ENCODE peak calls at places on chromosomes 2 and 18, in ten cellular contexts. V, I, H, T, B, O, C, F, A and Z are unnamed samples.

GRCh38 chr2:142834003-142834402 is 43.5 kb upstream of the KYNU start:
- DNase-seq in V (no peak), I (peak; percentile 79), H (no peak), T (no peak), B (no peak), O (no peak), C (peak; percentile 61), F (no peak), A (no peak), Z (no peak)

GRCh38 chr18:45521151-45521550 is 94.1 kb upstream of the SLC14A2 start:
- DNase-seq in V (no peak), I (peak; percentile 94), H (no peak), T (no peak), B (no peak), O (no peak), C (peak; percentile 86), F (no peak), A (no peak), Z (no peak)

GRCh38 chr2:61504949-61505348 is 33.2 kb downstream of the XPO1 start:
- DNase-seq in V (no peak), I (no peak), H (no peak), T (no peak), B (no peak), O (no peak), C (no peak), F (no peak), A (no peak), Z (no peak)

GRCh38 chr18:77056399-77057015 is 76.1 kb downstream of the MBP start:
- DNase-seq in V (no peak), I (no peak), H (peak; percentile 85), T (peak; percentile 78), B (no peak), O (peak; percentile 56), C (no peak), F (peak; percentile 81), A (no peak), Z (no peak)

GRCh38 chr2:119753041-119753929 is 6.4 kb upstream of the PTPN4 start:
- DNase-seq in V (peak; percentile 39), I (no peak), H (no peak), T (peak; percentile 63), B (no peak), O (no peak), C (peak; percentile 66), F (no peak), A (no peak), Z (no peak)

GRCh38 chr2:18346364-18346763 is 214.1 kb downstream of the RDH14 start:
- DNase-seq in V (no peak), I (peak; percentile 38), H (no peak), T (no peak), B (no peak), O (no peak), C (peak; percentile 20), F (no peak), A (no peak), Z (no peak)

GRCh38 chr2:38875227-38875575 is 533 bp downstream of the DHX57 start:
- DNase-seq in V (no peak), I (no peak), H (no peak), T (no peak), B (no peak), O (no peak), C (peak; percentile 2), F (no peak), A (no peak), Z (no peak)

GRCh38 chr18:11224166-11224565 is 74.8 kb upstream of the PIEZO2 start:
- DNase-seq in V (no peak), I (no peak), H (no peak), T (no peak), B (no peak), O (no peak), C (no peak), F (no peak), A (no peak), Z (no peak)

GRCh38 chr2:221570321-221571107 is 1.6 kb downstream of the EPHA4 start:
- DNase-seq in V (no peak), I (no peak), H (no peak), T (peak; percentile 57), B (peak; percentile 59), O (peak; percentile 52), C (peak; percentile 54), F (no peak), A (no peak), Z (no peak)

GRCh38 chr2:85355521-85355920 is 952 bp downstream of the ELMOD3 start:
- DNase-seq in V (no peak), I (no peak), H (no peak), T (no peak), B (no peak), O (no peak), C (peak; percentile 8), F (no peak), A (no peak), Z (no peak)

GRCh38 chr2:10647886-10648605 is 41.7 kb downstream of the NOL10 start:
- DNase-seq in V (no peak), I (peak; percentile 72), H (no peak), T (no peak), B (no peak), O (no peak), C (no peak), F (no peak), A (no peak), Z (no peak)

GRCh38 chr2:136639651-136640050 is 125.7 kb upstream of the THSD7B start:
- DNase-seq in V (no peak), I (no peak), H (no peak), T (no peak), B (no peak), O (no peak), C (no peak), F (no peak), A (no peak), Z (no peak)

GRCh38 chr2:205686231-205687017 is 4.1 kb downstream of the NRP2 start:
- DNase-seq in V (no peak), I (no peak), H (no peak), T (no peak), B (peak; percentile 51), O (no peak), C (peak; percentile 27), F (no peak), A (no peak), Z (no peak)

GRCh38 chr2:63081404-63081803 is 30.8 kb downstream of the OTX1 start:
- DNase-seq in V (no peak), I (no peak), H (no peak), T (no peak), B (no peak), O (no peak), C (no peak), F (no peak), A (no peak), Z (no peak)

GRCh38 chr2:31831585-31831984 is 179.2 kb downstream of the MEMO1 start:
- DNase-seq in V (no peak), I (peak; percentile 8), H (no peak), T (no peak), B (no peak), O (no peak), C (no peak), F (no peak), A (no peak), Z (no peak)

GRCh38 chr18:68778280-68778875 is 19.5 kb upstream of the CCDC102B start:
- DNase-seq in V (no peak), I (no peak), H (no peak), T (no peak), B (no peak), O (no peak), C (peak; percentile 83), F (no peak), A (no peak), Z (no peak)

GRCh38 chr2:178924817-178925216 is 117.6 kb upstream of the TTN start:
- DNase-seq in V (no peak), I (no peak), H (no peak), T (no peak), B (no peak), O (no peak), C (no peak), F (no peak), A (no peak), Z (no peak)

GRCh38 chr2:126635281-126635680 is 20.7 kb upstream of the GYPC start:
- DNase-seq in V (no peak), I (no peak), H (no peak), T (no peak), B (no peak), O (no peak), C (peak; percentile 41), F (no peak), A (peak; percentile 47), Z (no peak)

GRCh38 chr18:79507546-79508480 is 112.1 kb downstream of the NFATC1 start:
- DNase-seq in V (no peak), I (peak; percentile 35), H (peak; percentile 84), T (peak; percentile 59), B (no peak), O (peak; percentile 87), C (peak; percentile 38), F (peak; percentile 74), A (no peak), Z (no peak)

GRCh38 chr2:239581352-239581901 is 180.6 kb upstream of the HDAC4 start:
- DNase-seq in V (no peak), I (no peak), H (peak; percentile 41), T (no peak), B (no peak), O (peak; percentile 10), C (no peak), F (peak; percentile 39), A (no peak), Z (no peak)

GRCh38 chr2:104766683-104767082 is 87.2 kb upstream of the POU3F3 start:
- DNase-seq in V (no peak), I (peak; percentile 39), H (no peak), T (no peak), B (peak; percentile 66), O (no peak), C (no peak), F (no peak), A (no peak), Z (no peak)

GRCh38 chr2:228048838-228049490 is 132.5 kb downstream of the SPHKAP start:
- DNase-seq in V (peak; percentile 41), I (peak; percentile 11), H (no peak), T (peak; percentile 81), B (peak; percentile 49), O (no peak), C (peak; percentile 66), F (no peak), A (no peak), Z (no peak)
- TF ChIP-seq CTCF in V (peak; percentile 74), I (peak; percentile 60), H (peak; percentile 56), T (peak; percentile 64), B (peak; percentile 81), O (no peak), C (peak; percentile 69), F (peak; percentile 54), A (no peak), Z (peak; percentile 30)

GRCh38 chr2:42975358-42975717 is 183.0 kb upstream of the HAAO start:
- DNase-seq in V (no peak), I (no peak), H (no peak), T (no peak), B (no peak), O (no peak), C (peak; percentile 33), F (no peak), A (no peak), Z (no peak)
- H3K27ac ChIP-seq in V (peak overlapping the region; percentile 87), I (peak overlapping the region; percentile 64), H (peak overlapping the region; percentile 65), T (peak overlapping the region; percentile 96), B (no peak overlapping the region), O (peak overlapping the region; percentile 64), C (peak overlapping the region; percentile 75), F (peak overlapping the region; percentile 72), A (peak overlapping the region; percentile 87), Z (peak overlapping the region; percentile 38)

GRCh38 chr2:168185583-168186274 is 61.7 kb downstream of the STK39 start:
- DNase-seq in V (no peak), I (no peak), H (no peak), T (no peak), B (no peak), O (no peak), C (no peak), F (no peak), A (no peak), Z (no peak)
- H3K4me1 ChIP-seq in V (peaks cover 25% of the 10 kb centered on the region), I (peaks cover 19% of the 10 kb centered on the region), H (peaks cover 22% of the 10 kb centered on the region), T (peaks cover 6% of the 10 kb centered on the region), B (peaks cover 9% of the 10 kb centered on the region), O (peaks cover 3% of the 10 kb centered on the region), C (peaks cover 4% of the 10 kb centered on the region), F (peaks cover 16% of the 10 kb centered on the region), A (peaks cover 8% of the 10 kb centered on the region), Z (peaks cover 27% of the 10 kb centered on the region)

GRCh38 chr18:1914489-1914888 is 656.8 kb downstream of the METTL4 start:
- DNase-seq in V (peak; percentile 0), I (no peak), H (no peak), T (no peak), B (peak; percentile 65), O (no peak), C (no peak), F (no peak), A (no peak), Z (no peak)
- TF ChIP-seq CTCF in V (peak; percentile 9), I (peak; percentile 5), H (no peak), T (no peak), B (peak; percentile 71), O (no peak), C (no peak), F (no peak), A (no peak), Z (no peak)